ENCODE peak calls at places on chromosomes 7 and 10, in six cellular contexts. Q is transverse colon, B is GM12878, K is pancreas, C is cardiac muscle cell, L is tibial nerve. F is an unnamed sample. For H3K9me3, the result is how much of the 10 kb centered on the place peaks cover.

GRCh38 chr10:16843252-16843870 is 26.1 kb upstream of the RSU1 start:
- DNase-seq in C (peak), K (no peak), Q (no peak), L (peak), B (peak), F (no peak)

GRCh38 chr7:129122751-129123516 is 21.6 kb upstream of the TSPAN33 start:
- DNase-seq in K (no peak), B (peak), C (peak), Q (no peak), L (no peak), F (no peak)

GRCh38 chr10:3749597-3750351 is 35.2 kb downstream of the KLF6 start:
- DNase-seq in C (peak), L (no peak), Q (no peak), B (no peak), K (no peak), F (no peak)

GRCh38 chr10:5611899-5612680 is 54.3 kb downstream of the ASB13 start:
- DNase-seq in L (no peak), K (no peak), Q (no peak), B (no peak), C (no peak), F (no peak)

GRCh38 chr10:104117839-104118323 is 4.1 kb upstream of the SFR1 start:
- DNase-seq in Q (no peak), B (no peak), K (no peak), C (peak), L (no peak), F (no peak)

GRCh38 chr7:142560166-142560565 is 189.1 kb upstream of the PRSS1 start:
- DNase-seq in Q (no peak), L (no peak), K (no peak), B (no peak), C (no peak), F (no peak)

GRCh38 chr10:105963450-105963849 is 1201.1 kb downstream of the SORCS1 start:
- DNase-seq in C (no peak), B (no peak), K (no peak), Q (no peak), L (no peak), F (no peak)

GRCh38 chr7:32905175-32905662 is 13.7 kb upstream of the KBTBD2 start:
- DNase-seq in B (no peak), Q (peak), C (peak), K (peak), L (peak), F (peak)

GRCh38 chr7:150369740-150370501 is 1.3 kb downstream of the REPIN1 start:
- DNase-seq in Q (no peak), B (no peak), L (no peak), C (no peak), K (no peak), F (no peak)

GRCh38 chr7:100157334-100158228 is 942 bp downstream of the TRAPPC14 start:
- DNase-seq in K (peak), C (peak), B (no peak), L (peak), Q (peak), F (no peak)
- TF ChIP-seq CTCF in K (no peak), C (peak), B (peak), L (no peak), Q (no peak), F (no peak)

GRCh38 chr7:35702541-35702940 is 7.6 kb upstream of the HERPUD2 start:
- DNase-seq in C (no peak), L (no peak), Q (no peak), K (no peak), B (no peak), F (no peak)
- H3K27ac ChIP-seq in C (no peak), L (no peak), Q (no peak), K (no peak), B (no peak), F (no peak)

GRCh38 chr7:158390460-158390859 is 197.2 kb downstream of the PTPRN2 start:
- DNase-seq in B (no peak), C (no peak), L (no peak), K (no peak), Q (no peak), F (no peak)
- H3K9me3 ChIP-seq in B (under half), C (under half), L (under half), K (under half), Q (under half), F (under half)

DNA sequence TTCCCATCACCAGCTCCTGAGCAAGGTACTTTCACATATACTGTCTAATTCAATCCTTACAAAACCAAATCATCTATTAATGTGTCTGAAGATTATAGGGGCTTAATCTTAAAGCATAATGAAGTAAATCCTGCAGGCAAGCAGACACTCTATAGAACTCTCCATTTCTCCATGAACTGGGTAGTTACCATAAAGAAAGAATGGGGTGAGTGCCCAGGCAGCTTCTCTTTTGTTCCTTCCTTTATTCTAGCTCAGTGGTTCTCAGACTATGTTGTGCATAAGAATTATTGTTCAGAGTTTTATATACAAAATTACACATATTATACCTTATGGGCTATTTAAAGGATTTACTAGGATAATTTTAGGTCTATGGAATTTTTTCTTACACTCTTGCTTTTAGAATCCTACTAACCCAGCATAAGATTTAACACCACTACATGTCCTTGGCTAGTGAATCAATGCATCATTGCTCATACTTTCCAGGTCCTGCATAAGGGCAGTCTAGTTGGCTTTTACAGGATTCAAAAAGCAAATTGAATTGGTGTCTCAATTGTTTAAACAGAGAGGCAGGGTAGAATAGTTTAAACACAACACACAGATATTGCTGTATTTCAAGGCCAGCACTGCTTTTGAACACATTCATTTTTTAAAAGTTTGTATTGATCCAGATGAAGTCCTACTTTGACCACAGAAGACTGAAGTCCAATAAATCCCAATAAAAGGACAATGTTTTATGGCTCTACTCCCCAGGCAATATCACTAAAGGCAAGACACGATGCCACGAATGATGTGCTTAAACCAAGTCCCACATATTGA is 12.9 kb downstream of the SGCE start:
- DNase-seq in B (no peak), K (no peak), C (no peak), L (no peak), Q (no peak), F (no peak)
- TF ChIP-seq CTCF in B (no peak), K (no peak), C (no peak), L (no peak), Q (no peak), F (no peak)

DNA sequence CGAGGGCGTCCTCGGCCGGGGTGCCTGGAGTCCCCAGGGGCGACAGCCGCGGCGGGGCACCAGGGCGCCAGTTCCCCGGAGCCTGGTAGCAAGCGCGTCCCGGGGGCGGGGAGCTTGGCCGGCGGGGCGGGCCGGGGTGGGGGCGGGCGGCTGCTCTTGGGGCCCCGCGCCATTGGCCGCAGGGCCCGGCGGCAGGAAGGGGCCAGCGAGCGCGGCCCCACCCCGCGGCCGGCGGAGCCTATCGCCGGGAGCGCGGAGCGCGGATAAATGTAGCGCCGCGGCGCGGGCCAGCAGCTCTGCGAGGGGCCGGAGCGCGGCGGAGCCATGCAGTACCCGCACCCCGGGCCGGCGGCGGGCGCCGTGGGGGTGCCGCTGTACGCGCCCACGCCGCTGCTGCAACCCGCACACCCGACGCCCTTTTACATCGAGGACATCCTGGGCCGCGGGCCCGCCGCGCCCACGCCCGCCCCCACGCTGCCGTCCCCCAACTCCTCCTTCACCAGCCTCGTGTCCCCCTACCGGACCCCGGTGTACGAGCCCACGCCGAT is at the start of gene HHEX:
- DNase-seq in L (no peak), C (peak), Q (peak), B (no peak), K (peak), F (no peak)
- H3K27ac ChIP-seq in L (peak), C (no peak), Q (peak), B (no peak), K (peak), F (no peak)